ENCODE peak calls at places on chromosomes 2 and 18, in seven cellular contexts. J is posterior cingulate gyrus, Y is amygdala, H is lower leg skin, T is foreskin fibroblast, A is GM23248, O is iris pigment epithelial cell. C is an unnamed sample.

GRCh38 chr2:3193423-3194330 is 183.9 kb downstream of the EIPR1 start:
- DNase-seq in J (no peak), Y (no peak), H (no peak), T (no peak), A (peak; percentile 7), O (no peak), C (no peak)

GRCh38 chr2:206049387-206049786 is 36.6 kb downstream of the INO80D start:
- DNase-seq in J (no peak), Y (no peak), H (no peak), T (no peak), A (no peak), O (no peak), C (no peak)

GRCh38 chr2:26178246-26178645 is 5.4 kb downstream of the GAREM2 start:
- DNase-seq in J (no peak), Y (no peak), H (peak; percentile 50), T (no peak), A (no peak), O (no peak), C (no peak)

GRCh38 chr2:163771596-163771995 is 35.8 kb upstream of the FIGN start:
- DNase-seq in J (no peak), Y (no peak), H (no peak), T (no peak), A (no peak), O (no peak), C (peak; percentile 83)

GRCh38 chr2:236622660-236623059 is 53.0 kb downstream of the ACKR3 start:
- DNase-seq in J (no peak), Y (no peak), H (no peak), T (no peak), A (no peak), O (no peak), C (no peak)

GRCh38 chr2:146135245-146135644 is 1615.3 kb upstream of the ZEB2 start:
- DNase-seq in J (no peak), Y (no peak), H (no peak), T (no peak), A (no peak), O (no peak), C (no peak)

GRCh38 chr18:22106536-22107292 is 62.7 kb upstream of the GATA6 start:
- DNase-seq in J (no peak), Y (no peak), H (peak; percentile 17), T (no peak), A (peak; percentile 37), O (peak; percentile 31), C (no peak)

GRCh38 chr2:161386228-161386627 is 29.9 kb upstream of the TBR1 start:
- DNase-seq in J (no peak), Y (no peak), H (no peak), T (no peak), A (no peak), O (no peak), C (no peak)

GRCh38 chr2:84033347-84033974 is 425.6 kb downstream of the SUCLG1 start:
- DNase-seq in J (no peak), Y (no peak), H (no peak), T (no peak), A (no peak), O (no peak), C (peak; percentile 40)

GRCh38 chr2:221372156-221372870 is 199.8 kb downstream of the EPHA4 start:
- DNase-seq in J (peak; percentile 62), Y (no peak), H (no peak), T (no peak), A (peak; percentile 44), O (no peak), C (no peak)

GRCh38 chr2:42101641-42102605 is 54.1 kb downstream of the PKDCC start:
- DNase-seq in J (no peak), Y (no peak), H (peak; percentile 91), T (peak; percentile 69), A (peak; percentile 82), O (peak; percentile 93), C (peak; percentile 87)

GRCh38 chr2:84838434-84839145 is 42.3 kb downstream of the TRABD2A start:
- DNase-seq in J (no peak), Y (no peak), H (no peak), T (peak; percentile 33), A (peak; percentile 66), O (peak; percentile 52), C (no peak)

GRCh38 chr2:173002751-173003541 is 72.7 kb upstream of the MAP3K20 start:
- DNase-seq in J (no peak), Y (no peak), H (no peak), T (no peak), A (no peak), O (no peak), C (peak; percentile 43)

GRCh38 chr2:189261431-189261841 is 81.9 kb upstream of the COL5A2 start:
- DNase-seq in J (no peak), Y (no peak), H (no peak), T (peak; percentile 67), A (peak; percentile 86), O (peak; percentile 93), C (peak; percentile 89)

GRCh38 chr2:194550702-194551101 is 1106.3 kb upstream of the SLC39A10 start:
- DNase-seq in J (no peak), Y (no peak), H (no peak), T (no peak), A (no peak), O (no peak), C (peak; percentile 36)

GRCh38 chr2:203670939-203671338 is 35.5 kb upstream of the CD28 start:
- DNase-seq in J (no peak), Y (no peak), H (no peak), T (peak; percentile 22), A (peak; percentile 70), O (peak; percentile 83), C (no peak)

GRCh38 chr2:47189635-47190034 is 34.5 kb upstream of the STPG4 start:
- DNase-seq in J (no peak), Y (no peak), H (no peak), T (peak; percentile 72), A (peak; percentile 95), O (peak; percentile 93), C (peak; percentile 96)

GRCh38 chr2:119468154-119468955 is 36.7 kb downstream of the TMEM37 start:
- DNase-seq in J (no peak), Y (no peak), H (no peak), T (no peak), A (peak; percentile 45), O (peak; percentile 48), C (no peak)

GRCh38 chr2:213150315-213150951 is 979 bp downstream of the IKZF2 start:
- DNase-seq in J (no peak), Y (peak; percentile 9), H (no peak), T (no peak), A (peak; percentile 53), O (peak; percentile 47), C (peak; percentile 69)

GRCh38 chr2:160156665-160157064 is 43.4 kb downstream of the ITGB6 start:
- DNase-seq in J (no peak), Y (no peak), H (no peak), T (peak; percentile 84), A (peak; percentile 83), O (peak; percentile 83), C (peak; percentile 92)

GRCh38 chr2:70608373-70608772 is 54.7 kb upstream of the TGFA start:
- DNase-seq in J (no peak), Y (no peak), H (no peak), T (no peak), A (no peak), O (peak; percentile 8), C (no peak)

C was measured in ELR.